ENCODE peak calls at places on chromosomes 12 and 14, in four cellular contexts. Q is foreskin melanocyte, M is EL, E is amniotic epithelial cell. I is an unnamed sample.

GRCh38 chr12:26940820-26941219 is 2.5 kb downstream of the FGFR1OP2 start:
- DNase-seq in Q (no peak), M (peak), E (peak), I (no peak)

GRCh38 chr12:24066865-24067264 is 117.4 kb upstream of the SOX5 start:
- DNase-seq in Q (no peak), M (no peak), E (peak), I (no peak)

GRCh38 chr14:89121961-89122675 is 294.9 kb downstream of the FOXN3 start:
- DNase-seq in Q (no peak), M (no peak), E (no peak), I (no peak)

GRCh38 chr12:32671930-32672785 is 6.9 kb upstream of the DNM1L start:
- DNase-seq in Q (peak), M (peak), E (peak), I (peak)

GRCh38 chr12:119589087-119589486 is 4.5 kb upstream of the TMEM233 start:
- DNase-seq in Q (no peak), M (no peak), E (no peak), I (no peak)

GRCh38 chr12:2265461-2266167 is 212.8 kb downstream of the CACNA1C start:
- DNase-seq in Q (no peak), M (peak), E (peak), I (peak)

GRCh38 chr14:41873379-41874034 is 266.8 kb downstream of the LRFN5 start:
- DNase-seq in Q (peak), M (no peak), E (peak), I (no peak)

GRCh38 chr12:111066744-111067437 is 146.5 kb upstream of the MYL2 start:
- DNase-seq in Q (no peak), M (peak), E (no peak), I (peak)

GRCh38 chr12:38555620-38556596 is 239.3 kb downstream of the ALG10B start:
- DNase-seq in Q (no peak), M (no peak), E (peak), I (peak)

GRCh38 chr14:98136019-98136418 is 1136.0 kb downstream of the BCL11B start:
- DNase-seq in Q (no peak), M (no peak), E (no peak), I (no peak)

GRCh38 chr14:80658733-80659132 is 282.8 kb downstream of the CEP128 start:
- DNase-seq in Q (peak), M (no peak), E (no peak), I (no peak)

GRCh38 chr12:112837629-112838191 is 46.2 kb downstream of the RPH3A start:
- DNase-seq in Q (peak), M (peak), E (peak), I (peak)

GRCh38 chr12:123907021-123907420 is 65.6 kb downstream of the CCDC92 start:
- DNase-seq in Q (no peak), M (no peak), E (no peak), I (no peak)

GRCh38 chr12:124344526-124344925 is 49.6 kb downstream of the RFLNA start:
- DNase-seq in Q (no peak), M (no peak), E (no peak), I (no peak)

GRCh38 chr14:31070431-31070830 is 44.3 kb upstream of the STRN3 start:
- DNase-seq in Q (no peak), M (peak), E (peak), I (peak)

I was measured in A172.